ENCODE peak calls at places on chromosomes 7 and 10, in four cellular contexts. One of them, this sample, is unnamed.

GRCh38 chr10:15305634-15306033 is 65.5 kb downstream of the FAM171A1 start:
- DNase-seq in HCT116: no peak
- DNase-seq in GM23248: no peak
- DNase-seq in HFF-Myc: no peak
- DNase-seq in this sample: no peak

GRCh38 chr10:68125770-68126169 is 16.5 kb downstream of the MYPN start:
- DNase-seq in HCT116: no peak
- DNase-seq in GM23248: no peak
- DNase-seq in HFF-Myc: no peak
- DNase-seq in this sample: no peak

GRCh38 chr10:75508239-75508813 is 76.9 kb downstream of the LRMDA start:
- DNase-seq in HCT116: no peak
- DNase-seq in GM23248: peak; percentile 82
- DNase-seq in HFF-Myc: no peak
- DNase-seq in this sample: no peak

GRCh38 chr7:106869954-106870353 is 4.9 kb downstream of the PIK3CG start:
- DNase-seq in HCT116: no peak
- DNase-seq in GM23248: no peak
- DNase-seq in HFF-Myc: no peak
- DNase-seq in this sample: no peak

GRCh38 chr10:6543431-6544005 is 36.6 kb downstream of the PRKCQ start:
- DNase-seq in HCT116: no peak
- DNase-seq in GM23248: no peak
- DNase-seq in HFF-Myc: no peak
- DNase-seq in this sample: no peak

GRCh38 chr7:105213619-105214018 is 175.1 kb downstream of the SRPK2 start:
- DNase-seq in HCT116: no peak
- DNase-seq in GM23248: no peak
- DNase-seq in HFF-Myc: no peak
- DNase-seq in this sample: no peak

GRCh38 chr10:103498936-103499638 is 5.6 kb downstream of the NEURL1 start:
- DNase-seq in HCT116: no peak
- DNase-seq in GM23248: no peak
- DNase-seq in HFF-Myc: no peak
- DNase-seq in this sample: no peak

GRCh38 chr7:1426474-1426873 is 32.8 kb downstream of the MICALL2 start:
- DNase-seq in HCT116: no peak
- DNase-seq in GM23248: no peak
- DNase-seq in HFF-Myc: no peak
- DNase-seq in this sample: no peak

GRCh38 chr7:80218723-80219122 is 84.1 kb downstream of the GNAI1 start:
- DNase-seq in HCT116: peak; percentile 88
- DNase-seq in GM23248: peak; percentile 91
- DNase-seq in HFF-Myc: no peak
- DNase-seq in this sample: no peak

GRCh38 chr10:88810196-88810961 is 7.8 kb downstream of the LIPM start:
- DNase-seq in HCT116: peak; percentile 60
- DNase-seq in GM23248: peak; percentile 76
- DNase-seq in HFF-Myc: peak; percentile 62
- DNase-seq in this sample: peak; percentile 29

GRCh38 chr10:77498210-77498609 is 139.4 kb downstream of the KCNMA1 start:
- DNase-seq in HCT116: no peak
- DNase-seq in GM23248: no peak
- DNase-seq in HFF-Myc: no peak
- DNase-seq in this sample: no peak

GRCh38 chr7:48337012-48337621 is 165.9 kb downstream of the ABCA13 start:
- DNase-seq in HCT116: no peak
- DNase-seq in GM23248: peak; percentile 37
- DNase-seq in HFF-Myc: peak; percentile 1
- DNase-seq in this sample: no peak

GRCh38 chr7:27094304-27095049 is 1.3 kb downstream of the HOXA1 start:
- DNase-seq in HCT116: no peak
- DNase-seq in GM23248: no peak
- DNase-seq in HFF-Myc: no peak
- DNase-seq in this sample: no peak
- H3K4me3 ChIP-seq in HCT116: no peak overlapping the region
- H3K4me3 ChIP-seq in GM23248: peak overlapping the region; percentile 80
- H3K4me3 ChIP-seq in HFF-Myc: no peak overlapping the region
- H3K4me3 ChIP-seq in this sample: no peak overlapping the region

GRCh38 chr7:47035522-47035921 is 546.4 kb downstream of the TNS3 start:
- DNase-seq in HCT116: no peak
- DNase-seq in GM23248: no peak
- DNase-seq in HFF-Myc: no peak
- DNase-seq in this sample: no peak
- H3K4me3 ChIP-seq in HCT116: no peak overlapping the region
- H3K4me3 ChIP-seq in GM23248: no peak overlapping the region
- H3K4me3 ChIP-seq in HFF-Myc: no peak overlapping the region
- H3K4me3 ChIP-seq in this sample: no peak overlapping the region

GRCh38 chr10:1736972-1737221 is 428 bp downstream of the ADARB2 start:
- DNase-seq in HCT116: no peak
- DNase-seq in GM23248: no peak
- DNase-seq in HFF-Myc: no peak
- DNase-seq in this sample: no peak
- H3K4me3 ChIP-seq in HCT116: no peak overlapping the region
- H3K4me3 ChIP-seq in GM23248: no peak overlapping the region
- H3K4me3 ChIP-seq in HFF-Myc: no peak overlapping the region
- H3K4me3 ChIP-seq in this sample: no peak overlapping the region

GRCh38 chr7:140159487-140159886 is 17.3 kb downstream of the KDM7A start:
- DNase-seq in HCT116: no peak
- DNase-seq in GM23248: peak; percentile 69
- DNase-seq in HFF-Myc: no peak
- DNase-seq in this sample: no peak
- H3K4me3 ChIP-seq in HCT116: no peak overlapping the region
- H3K4me3 ChIP-seq in GM23248: no peak overlapping the region
- H3K4me3 ChIP-seq in HFF-Myc: no peak overlapping the region
- H3K4me3 ChIP-seq in this sample: no peak overlapping the region

GRCh38 chr7:137989590-137989989 is 12.3 kb downstream of the CREB3L2 start:
- DNase-seq in HCT116: no peak
- DNase-seq in GM23248: no peak
- DNase-seq in HFF-Myc: no peak
- DNase-seq in this sample: no peak
- H3K4me3 ChIP-seq in HCT116: no peak overlapping the region
- H3K4me3 ChIP-seq in GM23248: no peak overlapping the region
- H3K4me3 ChIP-seq in HFF-Myc: no peak overlapping the region
- H3K4me3 ChIP-seq in this sample: no peak overlapping the region

DNA sequence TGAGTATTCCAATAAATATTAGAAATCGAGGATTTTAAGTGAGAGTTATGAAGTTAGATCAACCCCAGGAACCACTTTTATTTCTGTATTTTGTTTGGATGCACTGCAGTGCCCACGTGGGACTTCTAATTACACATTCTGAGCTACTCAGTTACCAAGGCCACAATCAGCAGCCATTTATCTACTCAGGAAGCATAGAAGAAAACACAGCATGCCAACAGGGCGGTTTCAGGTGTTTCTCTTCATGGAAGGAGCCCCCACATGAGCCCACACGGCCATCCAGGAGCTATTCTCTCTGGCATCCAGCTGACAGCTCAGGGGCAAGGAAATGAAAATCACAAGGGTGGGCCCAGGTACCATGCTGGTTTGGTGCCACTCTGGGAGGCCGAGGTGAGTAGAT is 266.5 kb upstream of the MKLN1 start:
- DNase-seq in HCT116: no peak
- DNase-seq in GM23248: no peak
- DNase-seq in HFF-Myc: no peak
- DNase-seq in this sample: no peak
- H3K4me3 ChIP-seq in HCT116: no peak overlapping the region
- H3K4me3 ChIP-seq in GM23248: no peak overlapping the region
- H3K4me3 ChIP-seq in HFF-Myc: no peak overlapping the region
- H3K4me3 ChIP-seq in this sample: no peak overlapping the region

GRCh38 chr7:73770860-73771665 is 993 bp upstream of the CLDN3 start:
- DNase-seq in HCT116: no peak
- DNase-seq in GM23248: no peak
- DNase-seq in HFF-Myc: no peak
- DNase-seq in this sample: no peak
- H3K4me3 ChIP-seq in HCT116: peak overlapping the region; percentile 66
- H3K4me3 ChIP-seq in GM23248: no peak overlapping the region
- H3K4me3 ChIP-seq in HFF-Myc: no peak overlapping the region
- H3K4me3 ChIP-seq in this sample: no peak overlapping the region

GRCh38 chr7:92135490-92135889 is 1.2 kb upstream of the CYP51A1 start:
- DNase-seq in HCT116: no peak
- DNase-seq in GM23248: no peak
- DNase-seq in HFF-Myc: no peak
- DNase-seq in this sample: no peak
- H3K4me3 ChIP-seq in HCT116: peak overlapping the region; percentile 97
- H3K4me3 ChIP-seq in GM23248: peak overlapping the region; percentile 90
- H3K4me3 ChIP-seq in HFF-Myc: peak overlapping the region; percentile 91
- H3K4me3 ChIP-seq in this sample: no peak overlapping the region

GRCh38 chr7:54879776-54880175 is 120.8 kb upstream of the SEC61G start:
- DNase-seq in HCT116: no peak
- DNase-seq in GM23248: no peak
- DNase-seq in HFF-Myc: no peak
- DNase-seq in this sample: no peak
- H3K4me3 ChIP-seq in HCT116: no peak overlapping the region
- H3K4me3 ChIP-seq in GM23248: no peak overlapping the region
- H3K4me3 ChIP-seq in HFF-Myc: no peak overlapping the region
- H3K4me3 ChIP-seq in this sample: no peak overlapping the region